ENCODE peak calls at places on chromosomes 3 and 15, in five cellular contexts. U, E, C, G and F are unnamed samples.

GRCh38 chr15:51080286-51080685 is 14.4 kb downstream of the TNFAIP8L3 start:
- DNase-seq in E (no peak), G (no peak), C (no peak), U (no peak), F (no peak)

GRCh38 chr3:55692958-55693558 is 206.0 kb upstream of the WNT5A start:
- DNase-seq in G (no peak), E (no peak), U (no peak), C (no peak), F (no peak)

GRCh38 chr3:64830681-64831080 is 142.9 kb upstream of the ADAMTS9 start:
- DNase-seq in G (no peak), E (no peak), U (no peak), C (no peak), F (peak)

GRCh38 chr3:32937331-32937730 is 14.1 kb upstream of the CCR4 start:
- DNase-seq in U (no peak), G (no peak), E (no peak), C (no peak), F (no peak)

GRCh38 chr15:91225728-91226127 is 125.7 kb downstream of the SV2B start:
- DNase-seq in E (no peak), C (no peak), U (no peak), G (no peak), F (no peak)

GRCh38 chr3:150147776-150148175 is 177.1 kb upstream of the PFN2 start:
- DNase-seq in U (no peak), G (no peak), C (no peak), E (no peak), F (no peak)

GRCh38 chr3:193870376-193871092 is 265.4 kb upstream of the HES1 start:
- DNase-seq in U (no peak), C (no peak), G (no peak), E (no peak), F (no peak)

GRCh38 chr15:36331531-36332275 is 247.7 kb upstream of the CDIN1 start:
- DNase-seq in G (no peak), E (no peak), U (no peak), C (no peak), F (no peak)

GRCh38 chr3:146322216-146322615 is 71.3 kb upstream of the PLSCR4 start:
- DNase-seq in C (no peak), U (no peak), G (no peak), E (no peak), F (no peak)

GRCh38 chr3:168002786-168003368 is 92.8 kb downstream of the GOLIM4 start:
- DNase-seq in C (no peak), U (no peak), G (no peak), E (no peak), F (no peak)

GRCh38 chr3:60599586-60599985 is 651.7 kb downstream of the FHIT start:
- DNase-seq in G (no peak), C (no peak), U (no peak), E (no peak), F (no peak)

GRCh38 chr15:80609512-80609946 is 85.6 kb upstream of the ABHD17C start:
- DNase-seq in U (no peak), E (no peak), G (no peak), C (no peak), F (no peak)

GRCh38 chr3:169813757-169814517 is 1.2 kb upstream of the LRRC34 start:
- DNase-seq in G (no peak), C (no peak), U (peak), E (peak), F (peak)

GRCh38 chr3:23994247-23994574 is 49.1 kb downstream of the NR1D2 start:
- DNase-seq in G (no peak), E (no peak), U (no peak), C (no peak), F (no peak)

GRCh38 chr15:25783607-25784131 is 79.5 kb downstream of the ATP10A start:
- DNase-seq in U (peak), C (no peak), E (no peak), G (no peak), F (peak)

GRCh38 chr15:69422336-69422895 is 8.3 kb downstream of the KIF23 start:
- DNase-seq in E (no peak), G (no peak), C (no peak), U (no peak), F (no peak)

GRCh38 chr3:127674099-127674792 is 1.5 kb downstream of the ABTB1 start:
- DNase-seq in E (peak), G (peak), U (no peak), C (no peak), F (no peak)

GRCh38 chr3:33067484-33067883 is 29.5 kb downstream of the GLB1 start:
- DNase-seq in E (no peak), U (no peak), C (no peak), G (no peak), F (no peak)

GRCh38 chr15:33871911-33872760 is 96.2 kb upstream of the CHRM5 start:
- DNase-seq in E (no peak), C (no peak), G (no peak), U (no peak), F (peak)

GRCh38 chr3:168847293-168847883 is 751.7 kb upstream of the GOLIM4 start:
- DNase-seq in C (peak), G (no peak), E (no peak), U (no peak), F (peak)

GRCh38 chr3:184496933-184497332 is 64.7 kb upstream of the EPHB3 start:
- DNase-seq in U (no peak), E (no peak), G (no peak), C (no peak), F (no peak)

GRCh38 chr3:143001034-143001368 is 369 bp upstream of the U2SURP start:
- DNase-seq in E (no peak), C (no peak), U (no peak), G (no peak), F (no peak)